ENCODE peak calls at places on chromosomes 13 and 19, in seven cellular contexts. One of them, this sample, is unnamed.

GRCh38 chr19:7682175-7682855 is 1.7 kb downstream of the TRAPPC5 start:
- DNase-seq in left cardiac atrium: no peak
- DNase-seq in cortex of kidney: no peak
- DNase-seq in amniotic stem cell: no peak
- DNase-seq in mucosa of descending colon: no peak
- DNase-seq in heart left ventricle: no peak
- DNase-seq in activated CD4-positive, alpha-beta T cell treated with anti-CD3 and anti-CD28 coated beads, Interleukin-2, amount 10 ng/mL, durations not matched to agents 7 days and 5 days: no peak
- DNase-seq in this sample: no peak

GRCh38 chr19:53971608-53972007 is 8.9 kb downstream of the CACNG8 start:
- DNase-seq in left cardiac atrium: no peak
- DNase-seq in mucosa of descending colon: no peak
- DNase-seq in amniotic stem cell: no peak
- DNase-seq in cortex of kidney: no peak
- DNase-seq in heart left ventricle: no peak
- DNase-seq in activated CD4-positive, alpha-beta T cell treated with anti-CD3 and anti-CD28 coated beads, Interleukin-2, amount 10 ng/mL, durations not matched to agents 7 days and 5 days: no peak
- DNase-seq in this sample: no peak

GRCh38 chr19:58182577-58182988 is 278 bp upstream of the ZNF274 start:
- DNase-seq in activated CD4-positive, alpha-beta T cell treated with anti-CD3 and anti-CD28 coated beads, Interleukin-2, amount 10 ng/mL, durations not matched to agents 7 days and 5 days: peak
- DNase-seq in heart left ventricle: peak
- DNase-seq in cortex of kidney: no peak
- DNase-seq in amniotic stem cell: peak
- DNase-seq in mucosa of descending colon: no peak
- DNase-seq in left cardiac atrium: no peak
- DNase-seq in this sample: no peak

GRCh38 chr19:17260842-17261325 is 3.7 kb downstream of the USHBP1 start:
- DNase-seq in mucosa of descending colon: peak
- DNase-seq in cortex of kidney: no peak
- DNase-seq in left cardiac atrium: peak
- DNase-seq in activated CD4-positive, alpha-beta T cell treated with anti-CD3 and anti-CD28 coated beads, Interleukin-2, amount 10 ng/mL, durations not matched to agents 7 days and 5 days: peak
- DNase-seq in heart left ventricle: peak
- DNase-seq in amniotic stem cell: no peak
- DNase-seq in this sample: peak

GRCh38 chr19:36152061-36152885 is at the start of gene COX7A1:
- DNase-seq in heart left ventricle: peak
- DNase-seq in mucosa of descending colon: no peak
- DNase-seq in amniotic stem cell: no peak
- DNase-seq in cortex of kidney: no peak
- DNase-seq in activated CD4-positive, alpha-beta T cell treated with anti-CD3 and anti-CD28 coated beads, Interleukin-2, amount 10 ng/mL, durations not matched to agents 7 days and 5 days: no peak
- DNase-seq in left cardiac atrium: peak
- DNase-seq in this sample: no peak

GRCh38 chr13:112756967-112757758 is 67.3 kb downstream of the ATP11A start:
- DNase-seq in mucosa of descending colon: no peak
- DNase-seq in amniotic stem cell: no peak
- DNase-seq in left cardiac atrium: no peak
- DNase-seq in activated CD4-positive, alpha-beta T cell treated with anti-CD3 and anti-CD28 coated beads, Interleukin-2, amount 10 ng/mL, durations not matched to agents 7 days and 5 days: no peak
- DNase-seq in heart left ventricle: no peak
- DNase-seq in cortex of kidney: no peak
- DNase-seq in this sample: no peak

GRCh38 chr13:24065172-24065571 is 95.3 kb upstream of the SPATA13 start:
- DNase-seq in mucosa of descending colon: no peak
- DNase-seq in heart left ventricle: no peak
- DNase-seq in activated CD4-positive, alpha-beta T cell treated with anti-CD3 and anti-CD28 coated beads, Interleukin-2, amount 10 ng/mL, durations not matched to agents 7 days and 5 days: no peak
- DNase-seq in left cardiac atrium: no peak
- DNase-seq in cortex of kidney: no peak
- DNase-seq in amniotic stem cell: no peak
- DNase-seq in this sample: no peak

GRCh38 chr13:71605744-71606143 is 261.3 kb downstream of the DACH1 start:
- DNase-seq in amniotic stem cell: no peak
- DNase-seq in heart left ventricle: no peak
- DNase-seq in left cardiac atrium: no peak
- DNase-seq in mucosa of descending colon: no peak
- DNase-seq in activated CD4-positive, alpha-beta T cell treated with anti-CD3 and anti-CD28 coated beads, Interleukin-2, amount 10 ng/mL, durations not matched to agents 7 days and 5 days: no peak
- DNase-seq in cortex of kidney: no peak
- DNase-seq in this sample: no peak

GRCh38 chr13:94988654-94989053 is 276.3 kb upstream of the SOX21 start:
- DNase-seq in activated CD4-positive, alpha-beta T cell treated with anti-CD3 and anti-CD28 coated beads, Interleukin-2, amount 10 ng/mL, durations not matched to agents 7 days and 5 days: no peak
- DNase-seq in mucosa of descending colon: no peak
- DNase-seq in heart left ventricle: no peak
- DNase-seq in left cardiac atrium: no peak
- DNase-seq in cortex of kidney: no peak
- DNase-seq in amniotic stem cell: no peak
- DNase-seq in this sample: no peak

GRCh38 chr19:48149430-48149829 is 20.7 kb downstream of the LIG1 start:
- DNase-seq in activated CD4-positive, alpha-beta T cell treated with anti-CD3 and anti-CD28 coated beads, Interleukin-2, amount 10 ng/mL, durations not matched to agents 7 days and 5 days: no peak
- DNase-seq in mucosa of descending colon: no peak
- DNase-seq in heart left ventricle: no peak
- DNase-seq in left cardiac atrium: no peak
- DNase-seq in cortex of kidney: no peak
- DNase-seq in amniotic stem cell: no peak
- DNase-seq in this sample: peak